ENCODE peak calls at places on chromosome 5, in five cellular contexts. One of them, this sample, is unnamed.
A peak's percentile ranks its signal among the peaks of the same experiment; 100 is the strongest.

GRCh38 chr5:80165430-80165829 is 90.4 kb downstream of the SERINC5 start:
- DNase-seq in NCI-H187: no peak
- DNase-seq in DMS79: no peak
- DNase-seq in germinal center: no peak
- DNase-seq in lower leg skin: no peak
- DNase-seq in this sample: no peak

GRCh38 chr5:139335811-139336210 is 5.8 kb upstream of the PAIP2 start:
- DNase-seq in NCI-H187: no peak
- DNase-seq in lower leg skin: no peak
- DNase-seq in DMS79: no peak
- DNase-seq in germinal center: no peak
- DNase-seq in this sample: no peak

GRCh38 chr5:59040007-59040803 is 457.3 kb downstream of the RAB3C start:
- DNase-seq in DMS79: no peak
- DNase-seq in NCI-H187: no peak
- DNase-seq in germinal center: no peak
- DNase-seq in lower leg skin: no peak
- DNase-seq in this sample: no peak

GRCh38 chr5:154421868-154422267 is 23.9 kb upstream of the SAP30L start:
- DNase-seq in lower leg skin: no peak
- DNase-seq in germinal center: no peak
- DNase-seq in DMS79: no peak
- DNase-seq in NCI-H187: no peak
- DNase-seq in this sample: peak; percentile 53

GRCh38 chr5:170848033-170848432 is 13.8 kb upstream of the RANBP17 start:
- DNase-seq in germinal center: no peak
- DNase-seq in DMS79: no peak
- DNase-seq in lower leg skin: no peak
- DNase-seq in NCI-H187: no peak
- DNase-seq in this sample: no peak

GRCh38 chr5:151820903-151821302 is 49.1 kb downstream of the G3BP1 start:
- DNase-seq in DMS79: no peak
- DNase-seq in NCI-H187: no peak
- DNase-seq in germinal center: no peak
- DNase-seq in lower leg skin: no peak
- DNase-seq in this sample: no peak

GRCh38 chr5:177468329-177469058 is 4.9 kb downstream of the DBN1 start:
- DNase-seq in NCI-H187: no peak
- DNase-seq in germinal center: no peak
- DNase-seq in lower leg skin: no peak
- DNase-seq in DMS79: no peak
- DNase-seq in this sample: no peak

GRCh38 chr5:159240301-159240870 is 22.7 kb upstream of the UBLCP1 start:
- DNase-seq in NCI-H187: no peak
- DNase-seq in germinal center: no peak
- DNase-seq in lower leg skin: no peak
- DNase-seq in DMS79: no peak
- DNase-seq in this sample: peak; percentile 31

GRCh38 chr5:10726913-10727517 is 34.0 kb downstream of the DAP start:
- DNase-seq in NCI-H187: no peak
- DNase-seq in germinal center: no peak
- DNase-seq in DMS79: no peak
- DNase-seq in lower leg skin: no peak
- DNase-seq in this sample: peak; percentile 64

GRCh38 chr5:74424162-74424868 is 216.2 kb downstream of the ENC1 start:
- DNase-seq in lower leg skin: peak; percentile 57
- DNase-seq in DMS79: no peak
- DNase-seq in germinal center: no peak
- DNase-seq in NCI-H187: no peak
- DNase-seq in this sample: no peak

GRCh38 chr5:137497396-137498290 is 1.5 kb downstream of the SPOCK1 start:
- DNase-seq in DMS79: peak; percentile 9
- DNase-seq in NCI-H187: no peak
- DNase-seq in germinal center: no peak
- DNase-seq in lower leg skin: no peak
- DNase-seq in this sample: peak; percentile 20

GRCh38 chr5:146731909-146732659 is 146.5 kb downstream of the PPP2R2B start:
- DNase-seq in lower leg skin: no peak
- DNase-seq in germinal center: no peak
- DNase-seq in NCI-H187: no peak
- DNase-seq in DMS79: no peak
- DNase-seq in this sample: no peak

GRCh38 chr5:123571927-123572326 is 60.0 kb downstream of the CSNK1G3 start:
- DNase-seq in NCI-H187: no peak
- DNase-seq in germinal center: no peak
- DNase-seq in lower leg skin: no peak
- DNase-seq in DMS79: no peak
- DNase-seq in this sample: no peak

GRCh38 chr5:72280655-72281069 is 39.4 kb downstream of the MRPS27 start:
- DNase-seq in DMS79: no peak
- DNase-seq in germinal center: peak; percentile 28
- DNase-seq in NCI-H187: no peak
- DNase-seq in lower leg skin: no peak
- DNase-seq in this sample: no peak

GRCh38 chr5:73382412-73382795 is 66.2 kb downstream of the FOXD1 start:
- DNase-seq in DMS79: no peak
- DNase-seq in NCI-H187: no peak
- DNase-seq in germinal center: no peak
- DNase-seq in lower leg skin: no peak
- DNase-seq in this sample: no peak

GRCh38 chr5:35821513-35821912 is 35.2 kb upstream of the IL7R start:
- DNase-seq in lower leg skin: no peak
- DNase-seq in NCI-H187: no peak
- DNase-seq in germinal center: no peak
- DNase-seq in DMS79: no peak
- DNase-seq in this sample: no peak

This sample was measured in dermis microvascular lymphatic vessel endothelial cell.